ENCODE peak calls at places on chromosomes 6 and 20, in eight cellular contexts. Q is activated T-helper 1 cell treated with anti-CD3 and anti-CD28 coated beads, Interleukin-12 subunit alpha, Interleukin-12 subunit beta, Interleukin-2, Interleukin-4 antibody, amounts not matched to agents 30 ng/mL and 10 ng/mL and 1 ng/mL, durations not matched to agents 14 hours and 24 hours and 36 hours; X is brain microvascular endothelial cell; S is skeletal muscle cell; G is H1; E is NCI-H774; D is IMR-90; V is hypothalamus. C is an unnamed sample.

GRCh38 chr6:74588094-74588493 is 617.8 kb downstream of the COL12A1 start:
- DNase-seq in Q (no peak), S (no peak), G (no peak), E (no peak), V (no peak), X (no peak), D (no peak), C (no peak)

GRCh38 chr6:114167583-114168576 is 174.9 kb downstream of the HS3ST5 start:
- DNase-seq in V (no peak), Q (no peak), X (no peak), S (no peak), D (no peak), E (no peak), G (no peak), C (peak)

GRCh38 chr20:51860015-51860882 is 57.9 kb upstream of the SALL4 start:
- DNase-seq in D (peak), V (no peak), E (no peak), S (peak), Q (no peak), X (peak), G (no peak), C (no peak)

GRCh38 chr6:12203001-12203400 is 87.2 kb upstream of the EDN1 start:
- DNase-seq in Q (no peak), S (no peak), E (no peak), D (peak), V (no peak), X (peak), G (no peak), C (no peak)

GRCh38 chr20:2750343-2751251 is 49.8 kb downstream of the CPXM1 start:
- DNase-seq in D (peak), V (no peak), Q (no peak), E (no peak), X (peak), G (peak), S (no peak), C (no peak)

GRCh38 chr6:46891396-46891795 is 30.3 kb downstream of the ADGRF5 start:
- DNase-seq in X (no peak), G (no peak), Q (no peak), E (no peak), S (no peak), D (no peak), V (no peak), C (no peak)

GRCh38 chr6:130708338-130708737 is 118.9 kb upstream of the SMLR1 start:
- DNase-seq in Q (no peak), D (peak), V (no peak), S (no peak), E (peak), G (no peak), X (no peak), C (peak)

GRCh38 chr20:840858-841567 is 7.5 kb downstream of the FAM110A start:
- DNase-seq in V (no peak), G (peak), S (no peak), E (no peak), D (no peak), X (no peak), Q (no peak), C (no peak)

GRCh38 chr6:129641344-129641743 is 68.6 kb downstream of the ARHGAP18 start:
- DNase-seq in E (no peak), D (peak), Q (no peak), V (no peak), G (no peak), X (peak), S (no peak), C (no peak)

GRCh38 chr20:23436681-23437080 is 2.8 kb upstream of the CSTL1 start:
- DNase-seq in X (peak), S (no peak), D (no peak), G (no peak), Q (no peak), E (no peak), V (no peak), C (no peak)

GRCh38 chr6:2630362-2630761 is 120.4 kb downstream of the MYLK4 start:
- DNase-seq in E (no peak), Q (no peak), X (peak), D (peak), G (no peak), V (no peak), S (peak), C (no peak)

GRCh38 chr6:28474441-28475219 is 31.3 kb upstream of the ZSCAN23 start:
- DNase-seq in G (peak), E (peak), V (no peak), D (peak), S (peak), Q (no peak), X (peak), C (peak)

GRCh38 chr6:14770572-14770971 is 475.3 kb upstream of the JARID2 start:
- DNase-seq in V (no peak), S (no peak), E (no peak), X (peak), D (peak), G (no peak), Q (no peak), C (no peak)

GRCh38 chr20:38298768-38299288 is 5.1 kb upstream of the BPI start:
- DNase-seq in G (no peak), V (no peak), S (peak), E (no peak), X (no peak), D (peak), Q (no peak), C (no peak)

GRCh38 chr6:53447869-53448268 is 97.0 kb downstream of the GCLC start:
- DNase-seq in Q (no peak), D (no peak), G (no peak), V (no peak), X (no peak), S (no peak), E (no peak), C (no peak)

GRCh38 chr6:11744753-11745152 is 33.9 kb downstream of the ADTRP start:
- DNase-seq in E (no peak), X (peak), Q (no peak), D (peak), G (no peak), S (no peak), V (no peak), C (no peak)

GRCh38 chr20:2323051-2323450 is 27.2 kb downstream of the TGM3 start:
- DNase-seq in Q (no peak), X (no peak), E (no peak), D (no peak), G (no peak), S (no peak), V (no peak), C (no peak)

GRCh38 chr6:110618591-110619267 is 142.3 kb upstream of the SLC22A16 start:
- DNase-seq in E (no peak), S (no peak), V (no peak), Q (no peak), G (no peak), X (no peak), D (peak), C (peak)

GRCh38 chr6:157514659-157515496 is 133.9 kb downstream of the ZDHHC14 start:
- DNase-seq in S (no peak), E (no peak), V (no peak), Q (no peak), X (peak), G (no peak), D (peak), C (no peak)

GRCh38 chr6:36563237-36563927 is 16.1 kb upstream of the STK38 start:
- DNase-seq in S (no peak), G (no peak), E (no peak), V (no peak), D (peak), X (no peak), Q (no peak), C (no peak)

GRCh38 chr6:158174514-158174913 is 6.4 kb downstream of the GTF2H5 start:
- DNase-seq in E (no peak), Q (no peak), S (peak), G (no peak), D (peak), V (no peak), X (peak), C (no peak)

GRCh38 chr6:124056884-124057283 is 253.2 kb downstream of the NKAIN2 start:
- DNase-seq in S (no peak), D (no peak), V (no peak), G (no peak), Q (no peak), E (peak), X (no peak), C (peak)

GRCh38 chr20:32534661-32535240 is 50.4 kb downstream of the NOL4L start:
- DNase-seq in V (no peak), E (no peak), D (no peak), X (no peak), G (no peak), Q (peak), S (no peak), C (no peak)

GRCh38 chr6:85490516-85491248 is 40.8 kb downstream of the NT5E start:
- DNase-seq in Q (no peak), E (no peak), D (peak), G (peak), X (no peak), V (no peak), S (no peak), C (no peak)

GRCh38 chr6:15888798-15889772 is 226.3 kb upstream of the DTNBP1 start:
- DNase-seq in Q (no peak), X (no peak), D (no peak), E (no peak), S (no peak), G (no peak), V (no peak), C (no peak)

GRCh38 chr6:111872521-111873177 is 603 bp downstream of the FYN start:
- DNase-seq in Q (peak), V (no peak), E (peak), D (peak), G (peak), X (peak), S (no peak), C (no peak)

GRCh38 chr20:4041748-4042411 is 26.5 kb upstream of the RNF24 start:
- DNase-seq in V (no peak), E (no peak), X (peak), G (peak), S (peak), Q (no peak), D (peak), C (peak)

C was measured in LNCaP clone FGC.